ENCODE peak calls at places on chromosomes 16 and 17, in five cellular contexts. R is heart right ventricle, B is adrenal gland, L is IMR-90, O is mucosa of descending colon. N is an unnamed sample.

GRCh38 chr16:89089142-89089541 is 4.5 kb upstream of the ACSF3 start:
- DNase-seq in R (no peak), B (no peak), L (no peak), O (no peak), N (no peak)

GRCh38 chr16:62135903-62136302 is 99.7 kb upstream of the CDH8 start:
- DNase-seq in R (no peak), B (no peak), L (no peak), O (no peak), N (no peak)

GRCh38 chr17:57279432-57279831 is 23.1 kb downstream of the MSI2 start:
- DNase-seq in R (no peak), B (no peak), L (peak; percentile 8), O (no peak), N (no peak)

GRCh38 chr17:73625006-73625405 is 19.2 kb downstream of the SDK2 start:
- DNase-seq in R (no peak), B (no peak), L (no peak), O (no peak), N (no peak)

GRCh38 chr16:62665269-62665668 is 629.0 kb upstream of the CDH8 start:
- DNase-seq in R (no peak), B (no peak), L (no peak), O (no peak), N (no peak)

GRCh38 chr17:41919840-41920579 is 1.3 kb upstream of the ACLY start:
- DNase-seq in R (no peak), B (peak; percentile 61), L (peak; percentile 33), O (no peak), N (no peak)

GRCh38 chr17:35313875-35314409 is 59.5 kb downstream of the SLFN11 start:
- DNase-seq in R (peak; percentile 79), B (peak; percentile 19), L (no peak), O (peak; percentile 57), N (peak; percentile 27)

GRCh38 chr16:26765087-26765486 is 301.6 kb upstream of the C16orf82 start:
- DNase-seq in R (no peak), B (no peak), L (no peak), O (no peak), N (peak; percentile 29)

GRCh38 chr17:2025220-2025621 is at the start of gene RTN4RL1:
- DNase-seq in R (peak; percentile 76), B (peak; percentile 82), L (no peak), O (peak; percentile 75), N (peak; percentile 75)

GRCh38 chr16:85908444-85908843 is 9.5 kb downstream of the IRF8 start:
- DNase-seq in R (no peak), B (no peak), L (no peak), O (no peak), N (no peak)

GRCh38 chr17:8372422-8372821 is 4.1 kb downstream of the KRABD2 start:
- DNase-seq in R (no peak), B (no peak), L (no peak), O (no peak), N (no peak)

GRCh38 chr17:8380049-8380448 is 2.9 kb downstream of the RPL26 start:
- DNase-seq in R (no peak), B (no peak), L (no peak), O (no peak), N (no peak)

GRCh38 chr17:8375738-8376259 is 705 bp downstream of the KRABD2 start:
- DNase-seq in R (no peak), B (no peak), L (peak; percentile 29), O (no peak), N (no peak)

GRCh38 chr17:8377422-8377821 is 918 bp upstream of the KRABD2 start:
- DNase-seq in R (no peak), B (no peak), L (no peak), O (no peak), N (no peak)

GRCh38 chr17:8376302-8377067 is at the start of gene KRABD2:
- DNase-seq in R (peak; percentile 95), B (peak; percentile 95), L (peak; percentile 79), O (peak; percentile 94), N (peak; percentile 93)
- TF ChIP-seq CTCF in R (peak; percentile 71), B (peak; percentile 37), L (peak; percentile 66), O (peak; percentile 52), N (peak; percentile 42)

GRCh38 chr16:30025156-30025555 is 2.2 kb downstream of the C16orf92 start:
- DNase-seq in R (no peak), B (no peak), L (no peak), O (no peak), N (no peak)
- TF ChIP-seq CTCF in R (no peak), B (no peak), L (no peak), O (no peak), N (no peak)

DNA sequence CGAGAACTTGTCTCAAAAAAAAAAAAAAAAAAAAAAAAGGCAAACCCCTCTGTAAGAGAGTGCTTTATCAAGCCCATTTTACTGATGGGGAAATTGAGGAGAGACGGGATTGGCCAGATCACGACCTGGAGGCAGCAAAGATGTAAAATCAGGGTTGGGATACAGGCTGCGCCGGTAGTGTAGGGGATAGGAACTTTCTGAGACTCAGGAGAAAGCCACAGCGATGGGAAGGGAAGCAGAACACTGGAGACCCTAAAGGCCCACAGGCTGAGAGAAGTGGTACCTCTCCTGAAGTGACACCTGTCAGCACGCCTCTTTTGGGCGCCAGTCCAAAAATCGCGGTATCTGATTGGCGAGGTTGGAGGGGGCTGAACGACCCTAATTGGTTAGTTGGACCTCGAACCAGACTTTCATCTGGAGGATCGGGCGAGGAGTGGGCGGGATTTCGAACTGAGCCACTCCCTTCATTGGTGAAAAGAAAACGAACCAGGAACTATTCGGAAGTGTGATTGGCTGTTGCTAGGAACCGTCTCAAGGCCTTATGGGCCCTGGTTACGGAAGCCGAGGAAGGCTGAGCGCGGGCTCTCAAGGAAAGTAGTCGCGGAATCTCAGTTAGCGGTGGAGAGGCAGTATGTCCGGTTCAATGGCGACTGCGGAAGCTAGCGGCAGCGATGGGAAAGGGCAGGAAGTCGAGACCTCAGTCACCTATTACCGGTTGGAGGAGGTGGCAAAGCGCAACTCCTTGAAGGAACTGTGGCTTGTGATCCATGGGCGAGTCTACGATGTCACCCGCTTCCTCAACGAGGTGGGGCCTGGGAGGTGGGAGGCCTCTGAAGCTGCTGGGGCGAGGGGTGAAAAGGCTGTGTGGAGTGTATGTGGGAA is at the start of gene CYB5B:
- DNase-seq in R (peak; percentile 87), B (peak; percentile 95), L (peak; percentile 99), O (peak; percentile 96), N (peak; percentile 99)
- TF ChIP-seq CTCF in R (no peak), B (peak; percentile 12), L (no peak), O (no peak), N (no peak)

GRCh38 chr16:10180771-10181163 is 1.5 kb downstream of the GRIN2A start:
- DNase-seq in R (peak; percentile 17), B (peak; percentile 18), L (no peak), O (no peak), N (peak; percentile 64)
- TF ChIP-seq CTCF in R (no peak), B (no peak), L (no peak), O (no peak), N (no peak)